ENCODE peak calls at places on chromosomes 6 and 20, in eight cellular contexts. Y is stimulated activated CD8-positive, alpha-beta memory T cell treated with anti-CD3 and anti-CD28 coated beads, Interleukin-7, amount 100 ng/mL, for 1 hour; N is stimulated activated CD4-positive, alpha-beta T cell treated with anti-CD3 and anti-CD28 coated beads, Interleukin-1b, Interleukin-23, amount 100 ng/mL, for 4 hours; L is OCI-LY7; R is activated CD4-positive, alpha-beta T cell treated with anti-CD3 and anti-CD28 coated beads for 24 hours; T is activated CD8-positive, alpha-beta T cell treated with anti-CD3 and anti-CD28 coated beads for 36 hours; A is brain microvascular endothelial cell; B is D341Med. E is an unnamed sample.

GRCh38 chr6:17705778-17706579 is 746 bp downstream of the NUP153 start:
- DNase-seq in Y (peak), L (peak), R (peak), A (peak), B (peak), N (peak), T (peak), E (peak)

GRCh38 chr6:40922281-40922680 is 116.7 kb downstream of the UNC5CL start:
- DNase-seq in T (no peak), R (no peak), B (no peak), Y (no peak), L (no peak), A (no peak), N (no peak), E (no peak)

GRCh38 chr6:143023695-143024094 is 37.0 kb upstream of the AIG1 start:
- DNase-seq in Y (no peak), T (no peak), N (no peak), B (no peak), A (no peak), R (no peak), L (no peak), E (no peak)

GRCh38 chr6:43150051-43150751 is 20.9 kb upstream of the SRF start:
- DNase-seq in R (no peak), N (no peak), L (no peak), A (no peak), Y (no peak), B (no peak), T (no peak), E (no peak)

GRCh38 chr6:7215140-7215539 is 97.9 kb downstream of the SSR1 start:
- DNase-seq in L (no peak), T (no peak), A (peak), R (no peak), N (no peak), B (no peak), Y (no peak), E (no peak)

GRCh38 chr20:49132995-49133451 is 55.1 kb downstream of the STAU1 start:
- DNase-seq in A (peak), B (peak), T (no peak), L (peak), N (no peak), R (no peak), Y (no peak), E (peak)

GRCh38 chr6:97077380-97077779 is 152.9 kb downstream of the KLHL32 start:
- DNase-seq in Y (no peak), N (no peak), R (no peak), B (no peak), A (no peak), T (no peak), L (no peak), E (no peak)

GRCh38 chr6:75287424-75287823 is 2.8 kb upstream of the TMEM30A start:
- DNase-seq in R (no peak), L (peak), T (no peak), N (no peak), Y (no peak), A (no peak), B (no peak), E (peak)

GRCh38 chr6:32189082-32189741 is 790 bp downstream of the PBX2 start:
- DNase-seq in N (no peak), T (no peak), L (no peak), Y (no peak), R (no peak), A (no peak), B (no peak), E (no peak)

GRCh38 chr6:85660181-85660611 is 17.5 kb upstream of the SYNCRIP start:
- DNase-seq in N (no peak), T (peak), L (no peak), B (no peak), A (peak), R (no peak), Y (no peak), E (no peak)

GRCh38 chr20:16283978-16284377 is 289.3 kb downstream of the KIF16B start:
- DNase-seq in L (no peak), A (no peak), B (no peak), T (no peak), N (no peak), Y (no peak), R (no peak), E (no peak)

GRCh38 chr6:12709556-12709955 is 7.0 kb upstream of the PHACTR1 start:
- DNase-seq in T (no peak), B (no peak), R (no peak), A (no peak), L (no peak), N (no peak), Y (no peak), E (no peak)

GRCh38 chr6:139308936-139309603 is 17.3 kb upstream of the TXLNB start:
- DNase-seq in B (no peak), A (peak), R (no peak), T (no peak), N (no peak), L (no peak), Y (no peak), E (peak)

GRCh38 chr6:6829872-6830683 is 241.6 kb downstream of the LY86 start:
- DNase-seq in L (no peak), A (no peak), Y (no peak), B (no peak), T (no peak), N (no peak), R (no peak), E (no peak)

GRCh38 chr20:35739294-35740163 is 2.5 kb downstream of the RBM39 start:
- DNase-seq in L (peak), B (no peak), R (no peak), N (no peak), Y (no peak), A (no peak), T (no peak), E (peak)

GRCh38 chr20:2174067-2174466 is 72.4 kb downstream of the STK35 start:
- DNase-seq in A (no peak), Y (no peak), L (no peak), T (no peak), B (no peak), R (no peak), N (no peak), E (no peak)

GRCh38 chr6:2697291-2697690 is 53.4 kb downstream of the MYLK4 start:
- DNase-seq in T (no peak), Y (no peak), R (no peak), B (no peak), A (no peak), L (no peak), N (no peak), E (no peak)

GRCh38 chr6:27507041-27507956 is 34.4 kb upstream of the ZNF184 start:
- DNase-seq in Y (no peak), T (no peak), R (no peak), L (no peak), A (no peak), B (no peak), N (no peak), E (no peak)

GRCh38 chr6:107555449-107555848 is 65.5 kb downstream of the SOBP start:
- DNase-seq in Y (no peak), L (no peak), B (no peak), A (no peak), T (no peak), R (no peak), N (no peak), E (no peak)

GRCh38 chr6:48325701-48326100 is 214.7 kb upstream of the PTCHD4 start:
- DNase-seq in B (no peak), A (no peak), L (no peak), Y (no peak), T (no peak), R (no peak), N (no peak), E (no peak)

GRCh38 chr6:3739311-3739897 is 12.1 kb downstream of the PXDC1 start:
- DNase-seq in Y (no peak), R (no peak), T (no peak), L (no peak), B (no peak), N (no peak), A (no peak), E (no peak)

GRCh38 chr20:42857446-42857845 is 332.3 kb downstream of the PTPRT start:
- DNase-seq in B (peak), N (no peak), R (no peak), Y (no peak), A (no peak), T (no peak), L (no peak), E (no peak)